ENCODE peak calls at places on chromosome 4, in six cellular contexts. X, Y, M, P, J and Q are unnamed samples.

GRCh38 chr4:8079031-8079885 is 79.4 kb downstream of the ABLIM2 start:
- DNase-seq in P (no peak), Y (no peak), X (no peak), J (no peak), M (no peak), Q (no peak)

GRCh38 chr4:113382704-113383103 is 333.3 kb downstream of the ANK2 start:
- DNase-seq in P (no peak), J (no peak), M (no peak), X (no peak), Y (no peak), Q (no peak)

GRCh38 chr4:15186826-15187225 is 184.5 kb downstream of the CPEB2 start:
- DNase-seq in Y (no peak), J (no peak), X (no peak), M (no peak), P (no peak), Q (no peak)

GRCh38 chr4:127606823-127607222 is 25.9 kb upstream of the INTU start:
- DNase-seq in Y (no peak), X (no peak), J (no peak), M (no peak), P (no peak), Q (no peak)

GRCh38 chr4:184506527-184507121 is 32.3 kb upstream of the IRF2 start:
- DNase-seq in Y (no peak), J (no peak), P (no peak), M (peak), X (no peak), Q (no peak)

GRCh38 chr4:80099671-80100070 is 26.6 kb upstream of the ANTXR2 start:
- DNase-seq in X (no peak), P (no peak), J (no peak), M (no peak), Y (no peak), Q (no peak)

GRCh38 chr4:26022346-26022891 is 108.4 kb downstream of the SMIM20 start:
- DNase-seq in Y (no peak), J (peak), P (peak), M (no peak), X (no peak), Q (peak)

GRCh38 chr4:155208258-155209054 is at the start of gene NPY2R:
- DNase-seq in X (no peak), P (no peak), J (no peak), Y (no peak), M (no peak), Q (no peak)

GRCh38 chr4:126775485-126776106 is 857.2 kb upstream of the INTU start:
- DNase-seq in M (no peak), J (no peak), Y (no peak), P (no peak), X (no peak), Q (no peak)

GRCh38 chr4:102518703-102519131 is 17.6 kb downstream of the NFKB1 start:
- DNase-seq in Y (no peak), P (no peak), M (no peak), J (no peak), X (no peak), Q (no peak)

GRCh38 chr4:149291463-149291862 is 524.2 kb downstream of the IQCM start:
- DNase-seq in P (no peak), J (no peak), X (no peak), Y (no peak), M (no peak), Q (peak)

GRCh38 chr4:20368926-20369325 is 117.2 kb downstream of the SLIT2 start:
- DNase-seq in M (no peak), J (peak), X (no peak), Y (no peak), P (no peak), Q (no peak)

GRCh38 chr4:168586926-168587325 is 90.1 kb downstream of the PALLD start:
- DNase-seq in P (no peak), M (no peak), J (no peak), X (no peak), Y (no peak), Q (no peak)

GRCh38 chr4:78369691-78370090 is 181.9 kb upstream of the ANXA3 start:
- DNase-seq in P (no peak), J (no peak), M (no peak), X (no peak), Y (no peak), Q (peak)

GRCh38 chr4:26457412-26457811 is 32.9 kb downstream of the CCKAR start:
- DNase-seq in J (no peak), X (no peak), Y (no peak), M (no peak), P (no peak), Q (no peak)

GRCh38 chr4:116357758-116358157 is 727.6 kb downstream of the TRAM1L1 start:
- DNase-seq in P (no peak), M (peak), X (no peak), Y (no peak), J (no peak), Q (no peak)

GRCh38 chr4:72933029-72933428 is 136.5 kb downstream of the COX18 start:
- DNase-seq in Y (no peak), M (no peak), J (no peak), X (no peak), P (no peak), Q (no peak)

GRCh38 chr4:3470244-3471097 is 7.4 kb downstream of the DOK7 start:
- DNase-seq in X (no peak), M (no peak), Y (no peak), P (no peak), J (no peak), Q (no peak)